ENCODE peak calls at places on chromosomes 4 and X, in eight cellular contexts. S is A549, F is tibial nerve, P is heart left ventricle, N is ovary, J is breast epithelium, E is sigmoid colon, H is suprapubic skin. G is an unnamed sample.

GRCh38 chr4:110088670-110089069 is 109.7 kb downstream of the ELOVL6 start:
- DNase-seq in S (no peak), E (no peak), P (no peak), N (no peak), J (no peak), F (no peak), H (no peak), G (no peak)

GRCh38 chr4:7739077-7739917 is 200.4 kb downstream of the AFAP1 start:
- DNase-seq in S (no peak), H (no peak), F (no peak), N (no peak), J (no peak), P (no peak), E (no peak), G (no peak)

GRCh38 chr4:20151436-20151835 is 100.3 kb upstream of the SLIT2 start:
- DNase-seq in J (no peak), N (no peak), H (no peak), S (no peak), F (no peak), P (no peak), E (no peak), G (no peak)

GRCh38 chr4:19969492-19969891 is 282.2 kb upstream of the SLIT2 start:
- DNase-seq in F (no peak), E (no peak), N (no peak), S (no peak), H (no peak), J (no peak), P (no peak), G (no peak)

GRCh38 chrX:16970977-16971376 is 24.5 kb downstream of the REPS2 start:
- DNase-seq in P (no peak), N (no peak), F (no peak), H (no peak), J (no peak), S (no peak), E (no peak), G (no peak)

GRCh38 chr4:139810710-139811109 is 145.1 kb downstream of the MGST2 start:
- DNase-seq in N (no peak), F (no peak), S (no peak), E (no peak), H (no peak), J (no peak), P (no peak), G (no peak)

GRCh38 chrX:108091878-108092291 is 307 bp downstream of the ATG4A start:
- DNase-seq in F (no peak), J (no peak), E (no peak), S (no peak), N (no peak), H (no peak), P (no peak), G (no peak)

GRCh38 chr4:165621983-165622382 is 243.2 kb downstream of the CPE start:
- DNase-seq in N (no peak), P (no peak), H (no peak), F (no peak), E (no peak), J (no peak), S (no peak), G (no peak)

GRCh38 chrX:41333744-41333993 is 293 bp upstream of the DDX3X start:
- DNase-seq in N (peak), P (no peak), F (peak), H (peak), E (peak), J (no peak), S (peak), G (no peak)

GRCh38 chr4:107862658-107863057 is 37.9 kb downstream of the SGMS2 start:
- DNase-seq in E (no peak), J (no peak), H (no peak), S (peak), P (no peak), N (no peak), F (no peak), G (peak)

GRCh38 chr4:180832086-180832485 is 1411.1 kb upstream of the TENM3 start:
- DNase-seq in N (no peak), F (no peak), E (no peak), S (no peak), J (no peak), P (no peak), H (no peak), G (no peak)

GRCh38 chrX:123739474-123739873 is 6.6 kb upstream of the THOC2 start:
- DNase-seq in F (no peak), J (no peak), S (no peak), H (no peak), N (no peak), E (no peak), P (no peak), G (no peak)

GRCh38 chr4:37760840-37761239 is 65.6 kb upstream of the PGM2 start:
- DNase-seq in H (no peak), S (no peak), P (no peak), F (no peak), J (no peak), N (no peak), E (no peak), G (no peak)

GRCh38 chr4:128979934-128980333 is 113.4 kb downstream of the SCLT1 start:
- DNase-seq in F (no peak), J (no peak), S (peak), N (no peak), P (no peak), H (no peak), E (no peak), G (no peak)

GRCh38 chrX:6021316-6022091 is 207.2 kb downstream of the NLGN4X start:
- DNase-seq in J (no peak), N (peak), F (peak), H (no peak), P (no peak), E (no peak), S (no peak), G (no peak)

GRCh38 chrX:140723251-140723650 is 13.7 kb downstream of the LINC00632 start:
- DNase-seq in N (no peak), J (no peak), H (no peak), E (no peak), P (no peak), F (no peak), S (no peak), G (no peak)

GRCh38 chr4:109730294-109731051 is 603 bp upstream of the PLA2G12A start:
- DNase-seq in S (peak), N (peak), E (peak), H (peak), P (peak), F (no peak), J (peak), G (peak)

GRCh38 chr4:186840222-186840701 is 116.6 kb upstream of the FAT1 start:
- DNase-seq in J (no peak), E (peak), H (peak), N (peak), S (no peak), F (peak), P (peak), G (peak)
- TF ChIP-seq POLR2A in J (peak), E (no peak), H (no peak), N (peak), S (no peak), F (peak), P (no peak), G (no peak)

DNA sequence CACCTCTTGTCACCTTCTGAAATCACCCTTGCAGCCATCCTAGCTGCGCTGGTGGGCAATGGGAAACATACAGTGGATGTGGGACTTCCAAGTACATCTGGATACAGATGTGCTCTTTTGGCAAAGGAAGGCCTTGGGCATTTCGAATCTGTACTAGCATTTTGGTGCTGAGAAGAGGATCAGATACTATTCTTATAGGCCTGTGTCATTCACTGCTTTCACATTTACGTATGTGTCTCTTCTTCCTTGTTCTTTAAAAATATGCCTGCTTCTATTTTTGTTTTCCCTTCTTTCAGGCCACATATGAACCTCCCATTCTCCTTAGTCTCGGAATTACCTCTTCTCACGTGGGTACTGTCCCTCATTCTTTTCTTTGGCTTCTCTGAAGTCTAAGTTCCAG is 53.1 kb downstream of the EFNB1 start:
- DNase-seq in S (no peak), E (no peak), N (no peak), H (no peak), J (no peak), F (no peak), P (no peak), G (no peak)
- TF ChIP-seq CTCF in S (no peak), E (no peak), N (no peak), H (no peak), J (no peak), F (no peak), P (no peak), G (no peak)

GRCh38 chr4:3247399-3248177 is 1.4 kb upstream of the MSANTD1 start:
- DNase-seq in H (no peak), S (no peak), N (no peak), P (no peak), F (no peak), E (no peak), J (no peak), G (no peak)
- TF ChIP-seq POLR2A in H (no peak), S (no peak), N (no peak), P (no peak), F (no peak), E (no peak), J (no peak), G (no peak)

GRCh38 chr4:142955501-142955900 is 109.4 kb upstream of the INPP4B start:
- DNase-seq in S (no peak), J (no peak), F (no peak), P (no peak), N (no peak), E (no peak), H (no peak), G (no peak)

GRCh38 chr4:142959156-142959555 is 113.1 kb upstream of the INPP4B start:
- DNase-seq in S (no peak), N (no peak), F (no peak), H (no peak), J (no peak), E (no peak), P (no peak), G (no peak)

GRCh38 chr4:142954415-142954814 is 108.3 kb upstream of the INPP4B start:
- DNase-seq in J (no peak), P (no peak), E (no peak), S (no peak), N (no peak), H (no peak), F (no peak), G (no peak)

DNA sequence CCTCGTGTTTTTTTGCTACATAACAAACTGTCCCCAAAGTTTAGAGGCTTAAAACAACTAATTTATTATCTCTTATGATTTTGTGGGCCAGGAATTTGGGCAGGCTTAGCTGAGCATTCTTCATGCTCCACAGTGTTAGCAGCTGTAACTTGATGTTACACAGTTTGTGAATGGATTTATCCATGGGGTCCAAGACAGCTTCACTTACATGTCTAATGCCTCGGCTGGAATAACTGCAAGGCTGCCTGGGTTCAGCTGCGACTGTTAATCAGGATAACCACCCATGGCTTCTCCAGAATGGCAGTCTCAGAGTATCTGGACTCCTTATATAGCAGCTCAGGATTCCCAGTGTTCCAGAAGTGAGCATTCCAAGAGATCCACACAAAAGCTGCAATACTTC is 107.1 kb upstream of the INPP4B start:
- DNase-seq in F (no peak), N (no peak), S (no peak), P (no peak), E (no peak), J (no peak), H (no peak), G (no peak)
- TF ChIP-seq CTCF in F (no peak), N (no peak), S (no peak), P (no peak), E (no peak), J (no peak), H (no peak), G (no peak)